ENCODE peak calls at places on chromosomes 12 and 14, in five cellular contexts. One of them, this sample, is unnamed. For H3K9me3, the result is how much of the 10 kb centered on the place peaks cover.

GRCh38 chr12:87756111-87756510 is 273.1 kb downstream of the C12orf50 start:
- DNase-seq in AG04450: peak
- DNase-seq in A549: peak
- DNase-seq in tibial artery: no peak
- DNase-seq in CD4-positive, alpha-beta T cell: no peak
- DNase-seq in this sample: no peak

GRCh38 chr14:100201701-100202100 is 37.2 kb upstream of the YY1 start:
- DNase-seq in tibial artery: no peak
- DNase-seq in AG04450: no peak
- DNase-seq in A549: no peak
- DNase-seq in CD4-positive, alpha-beta T cell: no peak
- DNase-seq in this sample: no peak

GRCh38 chr12:77591959-77592358 is 238.7 kb upstream of the NAV3 start:
- DNase-seq in CD4-positive, alpha-beta T cell: no peak
- DNase-seq in tibial artery: no peak
- DNase-seq in AG04450: no peak
- DNase-seq in A549: no peak
- DNase-seq in this sample: no peak

GRCh38 chr14:51302319-51303030 is 62.4 kb downstream of the TMX1 start:
- DNase-seq in CD4-positive, alpha-beta T cell: no peak
- DNase-seq in AG04450: no peak
- DNase-seq in tibial artery: no peak
- DNase-seq in A549: no peak
- DNase-seq in this sample: no peak

GRCh38 chr12:108621161-108621560 is 12.5 kb downstream of the SELPLG start:
- DNase-seq in CD4-positive, alpha-beta T cell: no peak
- DNase-seq in tibial artery: no peak
- DNase-seq in AG04450: no peak
- DNase-seq in A549: no peak
- DNase-seq in this sample: no peak

GRCh38 chr12:32116897-32117296 is 10.2 kb downstream of the BICD1 start:
- DNase-seq in AG04450: no peak
- DNase-seq in tibial artery: no peak
- DNase-seq in CD4-positive, alpha-beta T cell: no peak
- DNase-seq in A549: no peak
- DNase-seq in this sample: no peak

GRCh38 chr14:34629657-34630529 is at the start of gene SNX6:
- DNase-seq in tibial artery: peak
- DNase-seq in CD4-positive, alpha-beta T cell: peak
- DNase-seq in AG04450: no peak
- DNase-seq in A549: peak
- DNase-seq in this sample: peak

GRCh38 chr12:84912191-84913142 is at the start of gene SLC6A15:
- DNase-seq in AG04450: no peak
- DNase-seq in A549: peak
- DNase-seq in tibial artery: peak
- DNase-seq in CD4-positive, alpha-beta T cell: no peak
- DNase-seq in this sample: no peak

GRCh38 chr12:110733089-110733715 is 9.5 kb downstream of the PPP1CC start:
- DNase-seq in A549: no peak
- DNase-seq in CD4-positive, alpha-beta T cell: no peak
- DNase-seq in AG04450: no peak
- DNase-seq in tibial artery: no peak
- DNase-seq in this sample: no peak

GRCh38 chr14:58746261-58746660 is 108.5 kb downstream of the DACT1 start:
- DNase-seq in AG04450: peak
- DNase-seq in CD4-positive, alpha-beta T cell: no peak
- DNase-seq in A549: peak
- DNase-seq in tibial artery: no peak
- DNase-seq in this sample: no peak

GRCh38 chr12:56188116-56188785 is 1.0 kb downstream of the SMARCC2 start:
- DNase-seq in CD4-positive, alpha-beta T cell: no peak
- DNase-seq in AG04450: no peak
- DNase-seq in tibial artery: no peak
- DNase-seq in A549: no peak
- DNase-seq in this sample: no peak

GRCh38 chr12:97283297-97283696 is 179.3 kb upstream of the RMST start:
- DNase-seq in tibial artery: no peak
- DNase-seq in A549: no peak
- DNase-seq in AG04450: no peak
- DNase-seq in CD4-positive, alpha-beta T cell: no peak
- DNase-seq in this sample: no peak

GRCh38 chr12:4908694-4909396 is 860 bp upstream of the KCNA1 start:
- DNase-seq in CD4-positive, alpha-beta T cell: no peak
- DNase-seq in AG04450: no peak
- DNase-seq in tibial artery: no peak
- DNase-seq in A549: no peak
- DNase-seq in this sample: no peak

GRCh38 chr12:68479832-68480291 is 130.8 kb upstream of the RAP1B start:
- DNase-seq in AG04450: no peak
- DNase-seq in A549: peak
- DNase-seq in CD4-positive, alpha-beta T cell: no peak
- DNase-seq in tibial artery: no peak
- DNase-seq in this sample: no peak

GRCh38 chr12:93886533-93887511 is 209.6 kb downstream of the CRADD start:
- DNase-seq in tibial artery: no peak
- DNase-seq in A549: no peak
- DNase-seq in CD4-positive, alpha-beta T cell: no peak
- DNase-seq in AG04450: peak
- DNase-seq in this sample: no peak

GRCh38 chr12:127559349-127560040 is 707.5 kb upstream of the TMEM132C start:
- DNase-seq in AG04450: peak
- DNase-seq in A549: peak
- DNase-seq in tibial artery: no peak
- DNase-seq in CD4-positive, alpha-beta T cell: no peak
- DNase-seq in this sample: peak

GRCh38 chr14:105469456-105470162 is 5.0 kb upstream of the CRIP2 start:
- DNase-seq in AG04450: no peak
- DNase-seq in tibial artery: no peak
- DNase-seq in CD4-positive, alpha-beta T cell: no peak
- DNase-seq in A549: no peak
- DNase-seq in this sample: no peak

GRCh38 chr14:22883191-22883976 is at the start of gene REM2:
- DNase-seq in tibial artery: no peak
- DNase-seq in CD4-positive, alpha-beta T cell: no peak
- DNase-seq in AG04450: no peak
- DNase-seq in A549: no peak
- DNase-seq in this sample: no peak

GRCh38 chr14:66495214-66496098 is 9.3 kb downstream of the CCDC196 start:
- DNase-seq in AG04450: peak
- DNase-seq in tibial artery: peak
- DNase-seq in A549: peak
- DNase-seq in CD4-positive, alpha-beta T cell: no peak
- DNase-seq in this sample: peak

GRCh38 chr14:74402264-74403251 is 23.5 kb downstream of the SYNDIG1L start:
- DNase-seq in AG04450: no peak
- DNase-seq in tibial artery: no peak
- DNase-seq in A549: no peak
- DNase-seq in CD4-positive, alpha-beta T cell: no peak
- DNase-seq in this sample: no peak

DNA sequence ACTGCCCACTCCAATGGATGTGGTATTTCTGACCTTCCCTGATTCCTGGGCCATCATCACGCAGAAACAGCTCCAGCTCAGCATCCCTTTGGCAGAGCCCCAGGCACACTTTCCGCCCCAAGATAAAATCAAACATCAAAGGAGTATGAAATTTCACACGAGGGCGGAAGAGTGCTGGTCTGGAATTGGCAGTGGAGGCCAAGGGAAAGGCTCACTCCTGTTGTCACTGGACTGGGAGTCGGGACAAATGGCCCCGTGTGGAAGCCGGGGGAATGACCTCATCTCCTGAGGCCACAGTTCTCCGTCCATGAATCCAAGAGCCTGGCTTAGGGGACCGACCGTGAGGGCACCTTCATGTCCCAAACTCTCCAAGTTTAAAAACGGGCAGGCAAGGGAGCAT is 40.9 kb downstream of the FZD10 start:
- DNase-seq in CD4-positive, alpha-beta T cell: no peak
- DNase-seq in tibial artery: no peak
- DNase-seq in AG04450: no peak
- DNase-seq in A549: no peak
- DNase-seq in this sample: no peak
- H3K9me3 ChIP-seq in CD4-positive, alpha-beta T cell: under half
- H3K9me3 ChIP-seq in tibial artery: under half
- H3K9me3 ChIP-seq in AG04450: half or more
- H3K9me3 ChIP-seq in A549: under half
- H3K9me3 ChIP-seq in this sample: under half

DNA sequence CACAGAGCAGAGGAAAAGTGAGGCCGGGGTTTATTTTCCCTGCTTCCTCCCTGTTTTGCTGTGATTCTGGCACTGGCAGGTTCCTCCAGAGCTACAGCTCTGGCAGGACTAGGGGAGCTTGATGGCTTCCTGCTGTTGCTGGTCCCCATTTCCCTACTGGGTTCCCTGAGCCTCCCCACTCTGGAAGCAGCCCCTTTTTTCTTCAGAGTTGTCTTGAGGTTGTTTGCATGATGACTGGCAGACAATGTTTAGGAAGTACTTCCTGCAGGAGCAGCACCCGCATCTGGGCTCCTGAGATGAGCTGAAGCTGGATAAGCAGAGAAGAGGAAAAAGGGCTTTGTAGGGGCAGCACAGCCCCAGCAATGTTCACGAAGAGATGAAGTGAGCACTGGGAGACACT is 126.9 kb downstream of the SLC38A6 start:
- DNase-seq in AG04450: no peak
- DNase-seq in tibial artery: no peak
- DNase-seq in A549: no peak
- DNase-seq in CD4-positive, alpha-beta T cell: no peak
- DNase-seq in this sample: no peak
- H3K9me3 ChIP-seq in AG04450: under half
- H3K9me3 ChIP-seq in tibial artery: under half
- H3K9me3 ChIP-seq in A549: under half
- H3K9me3 ChIP-seq in CD4-positive, alpha-beta T cell: under half
- H3K9me3 ChIP-seq in this sample: under half

DNA sequence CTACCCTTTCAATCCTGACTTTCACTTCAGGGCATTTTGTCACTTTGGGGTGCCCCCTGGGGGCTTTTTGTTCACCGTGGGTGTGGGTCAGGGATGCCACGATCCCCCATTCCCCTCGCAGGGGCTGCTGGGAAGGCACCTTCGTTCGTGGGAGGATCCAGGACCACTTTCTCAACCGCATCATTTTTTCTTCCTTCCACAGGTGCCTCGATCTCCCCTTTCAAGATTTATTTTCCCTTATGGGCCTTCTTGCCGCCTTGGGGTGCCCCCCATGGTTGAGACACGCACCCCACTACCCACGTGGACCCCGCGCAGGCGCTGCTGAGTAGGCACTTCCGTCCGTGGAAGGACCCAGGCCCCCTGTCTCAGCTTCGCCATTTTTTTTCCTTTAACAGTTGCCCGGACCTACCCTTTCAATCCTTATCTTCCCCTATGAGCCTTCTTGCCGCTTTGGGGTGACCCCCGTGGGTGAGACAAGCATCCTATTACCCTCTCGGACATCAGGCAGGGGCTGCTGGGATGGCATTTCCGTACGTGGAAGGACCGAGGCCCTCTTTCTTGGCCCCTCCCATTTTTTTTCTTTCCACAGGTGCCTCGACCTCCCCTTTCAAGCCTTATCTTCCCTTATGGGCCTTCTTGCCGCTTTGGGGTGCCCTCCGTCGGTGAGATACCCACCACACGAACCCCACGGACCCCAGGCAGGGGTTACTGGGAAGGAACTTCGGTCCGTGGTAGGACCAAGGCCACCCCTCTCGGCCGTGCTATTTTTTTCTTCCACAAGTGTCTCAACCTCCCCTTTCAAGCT is 268.1 kb downstream of the ALG10 start:
- DNase-seq in CD4-positive, alpha-beta T cell: no peak
- DNase-seq in A549: no peak
- DNase-seq in AG04450: no peak
- DNase-seq in tibial artery: no peak
- DNase-seq in this sample: no peak
- H3K9me3 ChIP-seq in CD4-positive, alpha-beta T cell: under half
- H3K9me3 ChIP-seq in A549: under half
- H3K9me3 ChIP-seq in AG04450: half or more
- H3K9me3 ChIP-seq in tibial artery: under half
- H3K9me3 ChIP-seq in this sample: under half

GRCh38 chr12:30796508-30796780 is 41.7 kb upstream of the CAPRIN2 start:
- DNase-seq in tibial artery: no peak
- DNase-seq in CD4-positive, alpha-beta T cell: no peak
- DNase-seq in AG04450: no peak
- DNase-seq in A549: peak
- DNase-seq in this sample: no peak
- H3K9me3 ChIP-seq in tibial artery: under half
- H3K9me3 ChIP-seq in CD4-positive, alpha-beta T cell: under half
- H3K9me3 ChIP-seq in AG04450: under half
- H3K9me3 ChIP-seq in A549: under half
- H3K9me3 ChIP-seq in this sample: under half

GRCh38 chr14:43005807-43006206 is 1399.1 kb downstream of the LRFN5 start:
- DNase-seq in A549: no peak
- DNase-seq in AG04450: no peak
- DNase-seq in tibial artery: no peak
- DNase-seq in CD4-positive, alpha-beta T cell: no peak
- DNase-seq in this sample: no peak

GRCh38 chr14:43003845-43004244 is 1397.2 kb downstream of the LRFN5 start:
- DNase-seq in A549: peak
- DNase-seq in tibial artery: no peak
- DNase-seq in AG04450: no peak
- DNase-seq in CD4-positive, alpha-beta T cell: no peak
- DNase-seq in this sample: no peak

DNA sequence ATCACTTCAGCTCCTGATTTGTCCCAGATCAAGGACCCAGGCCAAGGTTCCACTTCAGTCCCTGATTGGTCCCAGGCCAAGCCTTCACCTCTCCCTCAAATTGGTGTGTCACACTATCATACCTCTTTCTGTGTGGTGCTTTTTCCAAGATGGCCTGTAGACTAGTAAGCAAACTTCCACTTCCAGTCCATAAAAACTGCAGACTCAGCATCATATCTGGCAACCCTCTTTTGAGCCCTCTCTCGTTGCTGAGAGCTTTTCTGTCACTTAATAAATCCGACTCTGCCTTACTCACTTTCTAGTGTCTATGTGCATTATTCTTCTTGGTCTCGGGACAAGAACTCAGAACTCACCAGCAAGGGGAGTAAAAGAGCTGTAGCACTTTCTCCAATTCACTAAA is 1395.1 kb downstream of the LRFN5 start:
- DNase-seq in CD4-positive, alpha-beta T cell: no peak
- DNase-seq in tibial artery: no peak
- DNase-seq in A549: no peak
- DNase-seq in AG04450: no peak
- DNase-seq in this sample: no peak
- H3K9me3 ChIP-seq in CD4-positive, alpha-beta T cell: under half
- H3K9me3 ChIP-seq in tibial artery: under half
- H3K9me3 ChIP-seq in A549: under half
- H3K9me3 ChIP-seq in AG04450: under half
- H3K9me3 ChIP-seq in this sample: under half

DNA sequence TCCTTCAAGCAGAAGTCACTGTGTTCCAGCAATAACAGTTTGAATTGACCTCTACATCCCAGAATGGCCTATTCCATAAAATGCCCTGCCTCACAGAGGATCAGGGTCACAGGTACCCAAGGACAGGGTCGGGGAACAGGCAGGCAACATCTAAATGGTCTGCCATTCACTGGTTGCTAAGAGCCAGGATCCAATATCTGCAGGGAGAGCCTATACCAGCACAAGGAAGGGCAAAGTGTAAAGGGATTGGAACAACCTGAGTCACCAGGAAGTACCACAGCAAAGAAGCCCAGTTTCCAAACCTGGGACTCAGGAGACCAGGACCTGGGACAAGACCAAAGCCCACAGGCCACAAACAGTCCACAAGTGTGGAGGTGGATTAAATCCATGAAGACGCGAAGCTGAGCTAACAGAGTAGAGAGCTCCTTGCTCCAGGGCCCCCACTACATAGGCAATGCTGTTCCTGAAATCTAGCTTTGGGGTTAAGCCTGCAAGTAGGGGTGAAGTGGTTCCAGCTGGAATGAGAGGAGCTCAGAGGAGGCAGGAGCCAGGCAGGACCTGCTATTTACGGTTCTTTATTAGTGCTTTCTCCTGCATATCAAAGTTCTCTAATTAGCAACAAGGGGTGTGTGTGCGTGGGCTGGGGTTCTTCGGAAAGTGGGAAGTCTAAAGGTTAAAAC is 274.3 kb downstream of the BCL11B start:
- DNase-seq in CD4-positive, alpha-beta T cell: no peak
- DNase-seq in tibial artery: no peak
- DNase-seq in A549: no peak
- DNase-seq in AG04450: no peak
- DNase-seq in this sample: no peak
- H3K9me3 ChIP-seq in CD4-positive, alpha-beta T cell: under half
- H3K9me3 ChIP-seq in tibial artery: under half
- H3K9me3 ChIP-seq in A549: under half
- H3K9me3 ChIP-seq in AG04450: under half
- H3K9me3 ChIP-seq in this sample: under half

This sample was measured in T-helper 17 cell.